ENCODE peak calls at places on chromosomes 5 and 9, in nine cellular contexts. D is stimulated activated naive CD8-positive, alpha-beta T cell treated with anti-CD3 and anti-CD28 coated beads, Interleukin-15, Interleukin-2, amounts not matched to agents 100 U/mL and 50 U/mL, for 24 hours; Y is fibroblast of lung; R is ELF-1; X is EL; Z is KG1; F is T-helper 1 cell; C is heart right ventricle; A is transverse colon. S is an unnamed sample.

GRCh38 chr5:76326559-76327351 is 76.3 kb upstream of the IQGAP2 start:
- DNase-seq in D (no peak), Y (no peak), R (peak; percentile 90), X (no peak), Z (no peak), F (no peak), C (no peak), A (no peak), S (no peak)

GRCh38 chr5:180026320-180026719 is 45.2 kb downstream of the RNF130 start:
- DNase-seq in D (no peak), Y (peak; percentile 86), R (no peak), X (peak; percentile 50), Z (no peak), F (no peak), C (no peak), A (no peak), S (no peak)

GRCh38 chr5:171577042-171577441 is 157.6 kb downstream of the FGF18 start:
- DNase-seq in D (no peak), Y (no peak), R (no peak), X (no peak), Z (no peak), F (no peak), C (no peak), A (no peak), S (no peak)

GRCh38 chr5:16931334-16932110 is 4.6 kb downstream of the MYO10 start:
- DNase-seq in D (no peak), Y (peak; percentile 76), R (no peak), X (peak; percentile 41), Z (no peak), F (no peak), C (no peak), A (peak; percentile 83), S (no peak)

GRCh38 chr5:152990217-152990616 is 500.3 kb upstream of the GRIA1 start:
- DNase-seq in D (no peak), Y (no peak), R (no peak), X (no peak), Z (no peak), F (no peak), C (no peak), A (no peak), S (no peak)

GRCh38 chr5:72394688-72395087 is 74.5 kb downstream of the PTCD2 start:
- DNase-seq in D (no peak), Y (peak; percentile 10), R (no peak), X (no peak), Z (peak; percentile 4), F (no peak), C (no peak), A (peak; percentile 11), S (no peak)

GRCh38 chr5:79990205-79990597 is 861 bp downstream of the MTX3 start:
- DNase-seq in D (no peak), Y (peak; percentile 14), R (no peak), X (peak; percentile 2), Z (no peak), F (no peak), C (no peak), A (no peak), S (no peak)

GRCh38 chr9:127711226-127711701 is 4.2 kb downstream of the PTRH1 start:
- DNase-seq in D (no peak), Y (no peak), R (no peak), X (no peak), Z (peak; percentile 18), F (no peak), C (no peak), A (no peak), S (no peak)

GRCh38 chr5:71576241-71576640 is 10.9 kb upstream of the MCCC2 start:
- DNase-seq in D (no peak), Y (peak; percentile 27), R (no peak), X (no peak), Z (no peak), F (no peak), C (no peak), A (no peak), S (no peak)

GRCh38 chr9:138073808-138074207 is 196.2 kb downstream of the CACNA1B start:
- DNase-seq in D (no peak), Y (no peak), R (no peak), X (no peak), Z (no peak), F (no peak), C (no peak), A (no peak), S (no peak)

GRCh38 chr9:4661165-4662095 is 664 bp upstream of the PLPP6 start:
- DNase-seq in D (no peak), Y (peak; percentile 72), R (no peak), X (peak; percentile 56), Z (no peak), F (no peak), C (no peak), A (no peak), S (no peak)

GRCh38 chr9:97487107-97487506 is 14.4 kb upstream of the TMOD1 start:
- DNase-seq in D (no peak), Y (peak; percentile 39), R (no peak), X (peak; percentile 30), Z (no peak), F (no peak), C (no peak), A (no peak), S (no peak)

GRCh38 chr9:86549434-86549833 is 195.2 kb upstream of the TUT7 start:
- DNase-seq in D (no peak), Y (peak; percentile 70), R (no peak), X (peak; percentile 65), Z (no peak), F (no peak), C (no peak), A (no peak), S (peak; percentile 77)

GRCh38 chr5:127920936-127921335 is 162.6 kb upstream of the SLC12A2 start:
- DNase-seq in D (no peak), Y (no peak), R (no peak), X (no peak), Z (no peak), F (no peak), C (no peak), A (no peak), S (no peak)

GRCh38 chr5:139638090-139638735 is 9.9 kb upstream of the CXXC5 start:
- DNase-seq in D (peak; percentile 22), Y (peak; percentile 76), R (peak; percentile 69), X (peak; percentile 84), Z (no peak), F (no peak), C (peak; percentile 86), A (peak; percentile 84), S (no peak)

GRCh38 chr9:127684576-127684975 is 22.2 kb upstream of the CFAP157 start:
- DNase-seq in D (no peak), Y (peak; percentile 56), R (peak; percentile 66), X (peak; percentile 90), Z (no peak), F (no peak), C (no peak), A (no peak), S (no peak)

GRCh38 chr9:135016876-135017275 is 70.6 kb upstream of the OLFM1 start:
- DNase-seq in D (no peak), Y (no peak), R (no peak), X (no peak), Z (no peak), F (no peak), C (no peak), A (no peak), S (no peak)

GRCh38 chr5:140245354-140245753 is 57.5 kb downstream of the PFDN1 start:
- DNase-seq in D (no peak), Y (no peak), R (no peak), X (peak; percentile 41), Z (no peak), F (no peak), C (no peak), A (no peak), S (no peak)

GRCh38 chr5:65151632-65152031 is 330.1 kb downstream of the ADAMTS6 start:
- DNase-seq in D (no peak), Y (peak; percentile 27), R (no peak), X (no peak), Z (no peak), F (no peak), C (no peak), A (no peak), S (no peak)

GRCh38 chr5:163809480-163809879 is 304.1 kb downstream of the MAT2B start:
- DNase-seq in D (no peak), Y (peak; percentile 14), R (no peak), X (no peak), Z (no peak), F (no peak), C (no peak), A (no peak), S (no peak)

GRCh38 chr5:76290321-76290757 is 112.7 kb upstream of the IQGAP2 start:
- DNase-seq in D (no peak), Y (no peak), R (no peak), X (no peak), Z (no peak), F (no peak), C (no peak), A (no peak), S (no peak)

GRCh38 chr5:135868681-135869080 is 27.0 kb downstream of the IL9 start:
- DNase-seq in D (no peak), Y (no peak), R (no peak), X (no peak), Z (no peak), F (no peak), C (no peak), A (no peak), S (no peak)

GRCh38 chr5:36607838-36608783 is 1.7 kb downstream of the SLC1A3 start:
- DNase-seq in D (no peak), Y (peak; percentile 72), R (peak; percentile 61), X (peak; percentile 45), Z (no peak), F (no peak), C (no peak), A (no peak), S (no peak)